ENCODE peak calls at places on chromosome 1, in nine cellular contexts. V is GM23338; X is psoas muscle; L is pancreas; R is CD8-positive, alpha-beta T cell; T is naive thymus-derived CD4-positive, alpha-beta T cell; O is astrocyte; S is thoracic aorta; F is bronchial epithelial cell. I is an unnamed sample. For H3K27me3, the result is how much of the 10 kb centered on the place peaks cover.

GRCh38 chr1:206518743-206519142 is 11.4 kb downstream of the RASSF5 start:
- DNase-seq in V (no peak), X (no peak), L (no peak), R (no peak), T (no peak), O (no peak), S (no peak), F (no peak), I (no peak)

GRCh38 chr1:211613108-211613947 is 34.4 kb upstream of the SLC30A1 start:
- DNase-seq in V (peak), X (peak), L (no peak), R (no peak), T (no peak), O (peak), S (peak), F (peak), I (peak)

GRCh38 chr1:241598234-241598633 is 41.9 kb downstream of the CHML start:
- DNase-seq in V (no peak), X (no peak), L (no peak), R (no peak), T (no peak), O (no peak), S (no peak), F (no peak), I (no peak)

GRCh38 chr1:93565496-93566221 is 116.0 kb downstream of the BCAR3 start:
- DNase-seq in V (no peak), X (no peak), L (no peak), R (no peak), T (no peak), O (peak), S (no peak), F (no peak), I (no peak)

GRCh38 chr1:245153081-245153644 is 1.6 kb upstream of the KIF26B start:
- DNase-seq in V (peak), X (peak), L (peak), R (peak), T (peak), O (peak), S (no peak), F (peak), I (peak)

GRCh38 chr1:219544163-219544846 is 68.6 kb downstream of the ZC3H11B start:
- DNase-seq in V (peak), X (no peak), L (no peak), R (no peak), T (no peak), O (no peak), S (no peak), F (no peak), I (no peak)

GRCh38 chr1:180247061-180247460 is 17.0 kb downstream of the LHX4 start:
- DNase-seq in V (no peak), X (no peak), L (no peak), R (no peak), T (no peak), O (no peak), S (no peak), F (peak), I (no peak)

GRCh38 chr1:80468356-80468755 is 1332.4 kb upstream of the ADGRL2 start:
- DNase-seq in V (no peak), X (no peak), L (no peak), R (no peak), T (no peak), O (no peak), S (no peak), F (peak), I (no peak)

GRCh38 chr1:52259886-52260285 is 106.1 kb downstream of the CC2D1B start:
- DNase-seq in V (no peak), X (no peak), L (no peak), R (no peak), T (no peak), O (no peak), S (no peak), F (no peak), I (no peak)

GRCh38 chr1:89794406-89794805 is 26.4 kb upstream of the LRRC8D start:
- DNase-seq in V (peak), X (no peak), L (no peak), R (no peak), T (no peak), O (peak), S (no peak), F (no peak), I (no peak)

GRCh38 chr1:240092301-240093119 is 827 bp downstream of the FMN2 start:
- DNase-seq in V (peak), X (no peak), L (no peak), R (no peak), T (no peak), O (peak), S (no peak), F (no peak), I (no peak)

GRCh38 chr1:12178511-12178910 is 11.7 kb downstream of the TNFRSF1B start:
- DNase-seq in V (no peak), X (no peak), L (no peak), R (peak), T (peak), O (no peak), S (no peak), F (no peak), I (no peak)

GRCh38 chr1:38213720-38214367 is 167.3 kb upstream of the POU3F1 start:
- DNase-seq in V (no peak), X (no peak), L (no peak), R (no peak), T (no peak), O (no peak), S (no peak), F (no peak), I (no peak)

GRCh38 chr1:213658508-213658907 is 329.3 kb upstream of the PROX1 start:
- DNase-seq in V (no peak), X (no peak), L (no peak), R (no peak), T (no peak), O (no peak), S (no peak), F (no peak), I (no peak)

GRCh38 chr1:25952851-25953401 is 44.9 kb downstream of the PAFAH2 start:
- DNase-seq in V (no peak), X (no peak), L (no peak), R (no peak), T (no peak), O (peak), S (no peak), F (no peak), I (no peak)

GRCh38 chr1:201518105-201518504 is 11.2 kb upstream of the CSRP1 start:
- DNase-seq in V (no peak), X (no peak), L (no peak), R (no peak), T (no peak), O (no peak), S (no peak), F (no peak), I (no peak)

GRCh38 chr1:218816999-218817398 is 356.7 kb upstream of the LYPLAL1 start:
- DNase-seq in V (peak), X (no peak), L (no peak), R (no peak), T (no peak), O (no peak), S (no peak), F (no peak), I (no peak)

GRCh38 chr1:64110924-64111777 is 92.3 kb upstream of the UBE2U start:
- DNase-seq in V (no peak), X (no peak), L (no peak), R (no peak), T (no peak), O (no peak), S (no peak), F (no peak), I (no peak)

GRCh38 chr1:167501513-167502191 is 16.7 kb downstream of the CD247 start:
- DNase-seq in V (no peak), X (no peak), L (peak), R (peak), T (peak), O (no peak), S (no peak), F (no peak), I (no peak)

GRCh38 chr1:115089443-115090340 is at the start of gene TSPAN2:
- DNase-seq in V (peak), X (peak), L (peak), R (peak), T (peak), O (peak), S (peak), F (no peak), I (peak)

GRCh38 chr1:232123775-232124659 is 497.4 kb downstream of the DISC1 start:
- DNase-seq in V (peak), X (no peak), L (no peak), R (no peak), T (no peak), O (peak), S (no peak), F (peak), I (no peak)

GRCh38 chr1:229452956-229453801 is 19.3 kb upstream of the ACTA1 start:
- DNase-seq in V (peak), X (no peak), L (no peak), R (no peak), T (no peak), O (no peak), S (no peak), F (peak), I (no peak)

GRCh38 chr1:25435315-25436103 is 4.8 kb downstream of the MACO1 start:
- DNase-seq in V (no peak), X (no peak), L (no peak), R (no peak), T (no peak), O (no peak), S (no peak), F (peak), I (no peak)

GRCh38 chr1:84504580-84505021 is 1.6 kb upstream of the SPATA1 start:
- DNase-seq in V (no peak), X (no peak), L (no peak), R (no peak), T (no peak), O (peak), S (no peak), F (peak), I (no peak)

GRCh38 chr1:74693473-74693872 is 19.9 kb upstream of the ERICH3 start:
- DNase-seq in V (no peak), X (no peak), L (no peak), R (no peak), T (no peak), O (peak), S (no peak), F (peak), I (no peak)

GRCh38 chr1:193418745-193419058 is 232.3 kb upstream of the B3GALT2 start:
- DNase-seq in V (no peak), X (no peak), L (no peak), R (no peak), T (no peak), O (no peak), S (no peak), F (no peak), I (no peak)

GRCh38 chr1:159008744-159009188 is 941 bp upstream of the IFI16 start:
- DNase-seq in V (no peak), X (no peak), L (no peak), R (peak), T (peak), O (no peak), S (no peak), F (no peak), I (no peak)

GRCh38 chr1:206513312-206514111 is 6.2 kb downstream of the RASSF5 start:
- DNase-seq in V (no peak), X (peak), L (peak), R (no peak), T (no peak), O (peak), S (peak), F (peak), I (peak)

GRCh38 chr1:88509369-88509768 is 174.7 kb upstream of the PKN2 start:
- DNase-seq in V (no peak), X (no peak), L (no peak), R (no peak), T (no peak), O (no peak), S (no peak), F (peak), I (no peak)

GRCh38 chr1:244674446-244674845 is 21.5 kb downstream of the DESI2 start:
- DNase-seq in V (no peak), X (no peak), L (no peak), R (no peak), T (no peak), O (peak), S (no peak), F (peak), I (no peak)

GRCh38 chr1:209570757-209571156 is 12.8 kb upstream of the CAMK1G start:
- DNase-seq in V (no peak), X (no peak), L (no peak), R (no peak), T (no peak), O (no peak), S (no peak), F (no peak), I (no peak)

GRCh38 chr1:8660455-8660854 is 157.0 kb downstream of the RERE start:
- DNase-seq in V (no peak), X (peak), L (no peak), R (no peak), T (no peak), O (peak), S (peak), F (peak), I (peak)

GRCh38 chr1:235067396-235068154 is 61.1 kb downstream of the TOMM20 start:
- DNase-seq in V (no peak), X (peak), L (peak), R (no peak), T (no peak), O (peak), S (peak), F (peak), I (peak)

GRCh38 chr1:13505020-13505419 is 8.8 kb downstream of the LRRC38 start:
- DNase-seq in V (peak), X (no peak), L (no peak), R (no peak), T (no peak), O (no peak), S (no peak), F (no peak), I (no peak)

GRCh38 chr1:226549094-226549936 is 751 bp downstream of the STUM start:
- DNase-seq in V (peak), X (peak), L (no peak), R (peak), T (no peak), O (no peak), S (no peak), F (no peak), I (no peak)

GRCh38 chr1:206949208-206949607 is 2.9 kb upstream of the PIGR start:
- DNase-seq in V (no peak), X (no peak), L (no peak), R (no peak), T (no peak), O (no peak), S (no peak), F (no peak), I (no peak)

DNA sequence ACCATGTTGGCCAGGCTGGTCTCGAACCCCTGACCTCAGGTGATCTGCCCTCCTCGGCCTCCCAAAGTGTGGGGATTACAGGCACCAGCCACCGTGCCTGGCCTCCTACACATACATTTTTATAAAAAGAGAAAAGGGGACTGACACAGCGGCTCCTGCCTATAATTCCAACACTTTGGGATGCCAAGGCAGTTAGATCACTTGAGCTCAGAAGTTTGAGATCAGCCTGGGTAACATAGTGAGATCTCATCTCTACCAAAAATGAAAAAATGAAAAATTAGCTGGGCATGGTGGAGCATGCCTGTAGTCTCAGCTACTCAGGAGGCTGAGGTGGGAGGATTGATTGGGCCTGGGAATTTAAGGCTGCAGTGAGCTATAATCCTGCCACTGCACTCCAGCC is 23.4 kb downstream of the ZNF281 start:
- DNase-seq in V (no peak), X (no peak), L (no peak), R (no peak), T (no peak), O (peak), S (no peak), F (no peak), I (no peak)
- H3K27me3 ChIP-seq in V (under half), X (under half), L (under half), R (under half), T (under half), O (under half), S (under half), F (under half), I (under half)

GRCh38 chr1:81801032-81801833 is 499 bp downstream of the ADGRL2 start:
- DNase-seq in V (peak), X (peak), L (peak), R (no peak), T (no peak), O (peak), S (peak), F (peak), I (peak)
- H3K27me3 ChIP-seq in V (under half), X (under half), L (under half), R (under half), T (under half), O (under half), S (under half), F (under half), I (under half)

DNA sequence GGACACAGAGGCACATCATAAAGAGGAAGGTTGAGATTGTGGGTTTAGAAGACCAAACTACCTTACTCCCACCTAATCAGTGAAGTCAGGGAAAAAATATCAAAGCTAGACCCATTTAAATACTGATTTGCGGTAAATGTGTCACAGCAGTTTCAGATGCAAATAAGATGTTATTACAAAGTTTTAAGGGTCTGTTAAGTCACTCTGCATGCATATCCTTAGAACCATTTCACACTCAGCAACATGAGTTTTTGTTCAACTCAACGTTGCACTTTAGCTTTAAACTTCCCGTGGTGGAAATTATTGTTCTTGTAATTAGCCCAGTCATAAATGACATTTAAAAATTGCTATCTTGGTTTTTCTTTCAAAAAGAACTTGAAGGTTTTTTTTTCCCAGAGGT is 34.8 kb downstream of the RPAP2 start:
- DNase-seq in V (no peak), X (no peak), L (no peak), R (no peak), T (no peak), O (no peak), S (no peak), F (no peak), I (no peak)
- H3K27me3 ChIP-seq in V (under half), X (under half), L (under half), R (under half), T (under half), O (under half), S (under half), F (under half), I (under half)

GRCh38 chr1:2001773-2002411 is 1.7 kb downstream of the CFAP74 start:
- DNase-seq in V (no peak), X (no peak), L (no peak), R (no peak), T (no peak), O (no peak), S (no peak), F (peak), I (no peak)
- H3K27me3 ChIP-seq in V (under half), X (under half), L (under half), R (under half), T (under half), O (under half), S (under half), F (under half), I (under half)

DNA sequence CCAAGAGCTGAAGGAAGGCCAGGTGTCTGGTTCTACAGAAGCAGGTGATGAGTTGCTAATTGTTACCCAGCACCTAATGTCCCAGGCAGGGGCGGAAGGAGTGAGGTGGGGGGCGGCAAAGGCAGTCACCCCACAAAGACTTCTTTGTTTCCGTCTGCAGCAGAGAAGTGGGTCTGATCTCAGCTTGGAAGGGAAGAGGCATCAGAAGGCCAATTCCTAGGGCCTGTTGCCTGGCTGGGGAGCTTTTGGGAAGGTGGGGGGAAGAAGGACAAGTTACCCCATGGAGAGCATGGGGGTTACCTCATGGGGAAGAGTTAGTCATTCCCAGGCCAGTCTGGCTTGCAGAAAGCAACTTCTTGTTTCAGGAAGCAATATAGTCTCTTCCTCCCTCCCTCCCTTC is 10.9 kb downstream of the IGSF21 start:
- DNase-seq in V (no peak), X (no peak), L (no peak), R (no peak), T (no peak), O (no peak), S (no peak), F (no peak), I (no peak)
- H3K27me3 ChIP-seq in V (under half), X (under half), L (under half), R (under half), T (under half), O (under half), S (under half), F (under half), I (half or more)

I was measured in tibial artery.